ENCODE peak calls at places on chromosomes 5 and 9, in five cellular contexts. L is heart right ventricle, C is GM23248, V is upper lobe of right lung, G is breast epithelium. I is an unnamed sample.

GRCh38 chr5:96855041-96855872 is 21.0 kb upstream of the ERAP2 start:
- DNase-seq in L (no peak), C (peak; percentile 7), V (no peak), G (no peak), I (no peak)

GRCh38 chr5:36880761-36881160 is 4.2 kb downstream of the NIPBL start:
- DNase-seq in L (no peak), C (peak; percentile 13), V (no peak), G (no peak), I (no peak)

GRCh38 chr5:148632978-148633377 is 21.3 kb downstream of the HTR4 start:
- DNase-seq in L (no peak), C (no peak), V (no peak), G (no peak), I (no peak)

GRCh38 chr5:158832736-158833135 is 267.0 kb downstream of the EBF1 start:
- DNase-seq in L (no peak), C (peak; percentile 89), V (no peak), G (no peak), I (no peak)

GRCh38 chr5:149951138-149951749 is 6.7 kb upstream of the PDE6A start:
- DNase-seq in L (no peak), C (no peak), V (no peak), G (no peak), I (no peak)

GRCh38 chr5:66789434-66789833 is 193.2 kb downstream of the MAST4 start:
- DNase-seq in L (no peak), C (no peak), V (no peak), G (no peak), I (no peak)

GRCh38 chr5:114185274-114185673 is 176.6 kb upstream of the KCNN2 start:
- DNase-seq in L (peak; percentile 32), C (peak; percentile 8), V (no peak), G (no peak), I (no peak)

GRCh38 chr9:92035687-92036410 is 79.4 kb downstream of the SPTLC1 start:
- DNase-seq in L (no peak), C (peak; percentile 44), V (no peak), G (no peak), I (no peak)

GRCh38 chr9:76818271-76818670 is 54.0 kb downstream of the PCA3 start:
- DNase-seq in L (peak; percentile 26), C (peak; percentile 99), V (no peak), G (no peak), I (no peak)

GRCh38 chr9:125126019-125126746 is 17.1 kb downstream of the SCAI start:
- DNase-seq in L (peak; percentile 66), C (peak; percentile 99), V (peak; percentile 80), G (peak; percentile 67), I (peak; percentile 97)

GRCh38 chr5:132261881-132262845 is 4.7 kb downstream of the PDLIM4 start:
- DNase-seq in L (no peak), C (no peak), V (no peak), G (no peak), I (no peak)
- H3K4me1 ChIP-seq in L (peaks cover 50% of the 10 kb centered on the region), C (peaks cover 65% of the 10 kb centered on the region), V (peaks cover 34% of the 10 kb centered on the region), G (peaks cover 30% of the 10 kb centered on the region), I (peaks cover 92% of the 10 kb centered on the region)

DNA sequence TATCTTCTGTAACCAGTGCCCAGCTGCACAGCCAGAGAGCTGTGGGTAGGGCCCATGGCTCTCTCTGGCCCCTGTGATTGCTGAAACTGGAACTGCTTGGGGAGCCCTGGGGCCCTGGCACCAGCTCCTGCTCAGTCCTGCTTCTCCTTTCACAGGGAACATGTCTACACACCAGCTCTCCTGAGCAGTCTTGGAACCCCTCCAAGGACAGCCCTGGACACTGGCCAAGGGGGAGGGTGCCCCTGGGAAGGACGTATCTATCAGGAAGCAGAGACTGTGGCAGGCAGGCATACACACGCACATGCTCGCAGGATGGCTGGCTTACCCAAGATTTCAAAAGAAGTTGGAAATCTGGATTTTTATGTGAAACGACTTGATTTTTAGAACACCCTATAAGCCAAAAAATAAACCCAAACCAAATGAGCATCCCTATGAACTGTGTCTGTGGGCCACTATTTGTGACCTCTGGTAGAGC is 8.8 kb upstream of the TRAF1 start:
- DNase-seq in L (peak; percentile 96), C (peak; percentile 77), V (peak; percentile 97), G (peak; percentile 100), I (peak; percentile 96)
- H3K4me1 ChIP-seq in L (peaks cover 49% of the 10 kb centered on the region), C (peaks cover 46% of the 10 kb centered on the region), V (peaks cover 61% of the 10 kb centered on the region), G (peaks cover 9% of the 10 kb centered on the region), I (peaks cover 65% of the 10 kb centered on the region)

GRCh38 chr5:172694541-172694940 is 53.5 kb downstream of the NEURL1B start:
- DNase-seq in L (no peak), C (no peak), V (no peak), G (no peak), I (no peak)

GRCh38 chr5:172695431-172696054 is 54.5 kb downstream of the NEURL1B start:
- DNase-seq in L (no peak), C (no peak), V (no peak), G (no peak), I (no peak)

GRCh38 chr5:172694061-172694460 is 53.0 kb downstream of the NEURL1B start:
- DNase-seq in L (no peak), C (peak; percentile 19), V (no peak), G (no peak), I (no peak)

GRCh38 chr5:172697123-172698121 is 56.4 kb downstream of the NEURL1B start:
- DNase-seq in L (peak; percentile 85), C (peak; percentile 92), V (peak; percentile 93), G (peak; percentile 90), I (no peak)

DNA sequence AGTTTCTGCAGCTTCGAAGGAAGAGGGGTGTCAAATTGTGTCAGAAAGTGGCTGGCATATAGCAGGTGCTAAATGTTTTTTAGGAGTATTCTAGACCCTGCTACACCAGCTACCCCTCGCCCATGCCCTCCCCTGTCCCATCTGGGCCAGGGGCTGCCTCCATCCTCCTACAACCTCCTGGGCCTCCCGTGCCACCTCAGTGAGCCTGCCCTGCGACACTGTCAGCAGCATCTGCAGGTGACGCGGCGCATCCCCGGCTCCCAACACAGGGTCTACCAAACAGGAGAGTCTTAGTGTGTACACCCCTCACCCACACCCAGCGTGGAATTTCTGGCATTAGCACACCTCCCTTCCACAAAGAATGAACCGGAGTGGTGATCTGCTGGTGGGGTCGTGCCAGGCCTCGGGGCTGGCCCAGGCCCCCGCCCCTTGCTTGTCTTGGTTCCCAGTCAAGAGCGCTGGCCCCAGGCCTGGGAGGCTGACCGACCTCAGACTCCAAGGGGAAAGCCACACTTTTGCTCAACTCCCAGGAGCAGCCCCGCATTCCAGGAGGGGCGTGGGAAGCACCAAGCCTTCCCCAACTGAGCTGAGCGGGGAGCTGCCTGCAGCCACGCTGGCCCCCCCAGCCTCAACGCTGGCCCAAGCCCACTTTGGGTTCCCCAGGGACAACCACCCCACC is 55.2 kb downstream of the NEURL1B start:
- DNase-seq in L (peak; percentile 81), C (no peak), V (no peak), G (no peak), I (no peak)
- H3K4me1 ChIP-seq in L (peaks cover 61% of the 10 kb centered on the region), C (no peaks in the 10 kb centered on the region), V (peaks cover 41% of the 10 kb centered on the region), G (no peaks in the 10 kb centered on the region), I (peaks cover 55% of the 10 kb centered on the region)

GRCh38 chr5:40991981-40992559 is 79.1 kb downstream of the MROH2B start:
- DNase-seq in L (no peak), C (no peak), V (no peak), G (no peak), I (no peak)

GRCh38 chr5:40987349-40987748 is 78.1 kb downstream of the C7 start:
- DNase-seq in L (no peak), C (no peak), V (no peak), G (no peak), I (no peak)

GRCh38 chr5:40991168-40991980 is 79.8 kb downstream of the MROH2B start:
- DNase-seq in L (no peak), C (peak; percentile 2), V (no peak), G (no peak), I (no peak)

GRCh38 chr5:40986666-40987065 is 77.4 kb downstream of the C7 start:
- DNase-seq in L (no peak), C (no peak), V (no peak), G (no peak), I (no peak)

DNA sequence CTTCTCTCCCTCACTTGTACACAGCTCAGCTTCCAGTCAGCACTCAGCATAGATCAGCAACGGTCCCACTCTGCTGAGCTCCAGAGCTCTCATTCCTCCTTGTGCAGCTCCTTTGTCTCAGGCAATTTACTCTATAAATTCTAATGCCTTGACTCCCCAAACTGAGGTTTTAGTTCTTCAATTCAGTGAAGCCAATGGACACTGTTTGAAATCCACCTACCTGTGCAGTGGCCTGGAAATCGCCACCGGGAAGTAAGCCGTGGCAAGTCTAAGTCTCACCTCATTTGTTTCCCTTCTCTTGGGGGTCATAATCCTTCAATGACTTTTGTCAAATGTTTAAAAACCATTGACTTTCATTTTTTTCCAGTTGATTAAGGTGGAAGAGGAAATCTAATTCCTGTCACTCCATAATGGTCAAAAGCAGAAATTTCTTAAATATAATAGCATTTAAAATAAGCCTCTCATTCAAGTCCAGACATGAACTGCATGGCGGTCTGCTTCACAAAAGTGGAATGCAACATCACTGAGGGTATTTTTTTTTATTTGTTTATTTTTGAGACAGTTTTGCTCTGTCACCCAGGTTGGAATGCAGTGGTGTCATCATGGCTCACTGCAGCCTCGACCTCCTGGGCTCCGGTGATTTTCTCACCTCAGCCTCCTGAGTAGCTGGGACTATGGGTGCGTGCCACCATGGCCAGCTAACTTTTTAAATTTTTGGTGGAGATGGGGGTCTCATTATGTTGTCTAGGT is 79.6 kb downstream of the C7 start:
- DNase-seq in L (no peak), C (no peak), V (no peak), G (no peak), I (no peak)
- H3K4me1 ChIP-seq in L (peaks cover 9% of the 10 kb centered on the region), C (no peaks in the 10 kb centered on the region), V (peaks cover 15% of the 10 kb centered on the region), G (no peaks in the 10 kb centered on the region), I (peaks cover 26% of the 10 kb centered on the region)

DNA sequence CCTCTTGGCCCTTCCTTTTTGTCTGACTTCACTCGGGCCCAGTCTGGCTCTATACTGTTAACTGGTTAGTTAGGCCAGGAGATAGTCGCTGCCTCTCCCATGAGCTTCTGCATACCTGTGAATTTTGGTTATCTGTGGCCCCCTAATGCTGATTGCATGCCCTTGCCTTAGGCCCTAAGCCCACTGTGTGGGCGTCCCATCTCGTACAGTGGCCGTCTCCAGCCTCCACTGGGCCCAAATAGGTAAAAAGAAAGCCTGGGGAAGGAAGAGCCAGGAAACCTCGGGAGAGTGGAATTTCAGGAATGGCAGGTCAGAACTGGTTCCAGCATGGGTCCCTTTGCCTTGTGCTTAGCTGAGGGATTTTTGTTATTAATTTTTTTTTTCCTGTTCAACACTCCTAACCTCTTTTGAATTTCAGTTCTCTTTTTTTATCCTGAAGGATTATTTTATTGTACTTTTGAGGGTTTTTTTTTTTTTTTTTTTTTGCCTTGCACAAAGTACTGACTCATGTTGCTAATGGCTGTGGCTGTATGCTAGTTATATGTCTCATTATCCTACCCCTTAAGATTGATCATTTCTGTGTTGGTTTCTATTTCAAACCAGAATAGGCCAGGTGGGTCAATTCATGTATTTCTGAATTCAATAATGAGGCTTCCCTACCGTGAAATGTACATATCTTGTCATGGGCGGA is 3.4 kb downstream of the PRRC2B start:
- DNase-seq in L (no peak), C (peak; percentile 68), V (no peak), G (no peak), I (no peak)
- H3K4me1 ChIP-seq in L (peaks cover 50% of the 10 kb centered on the region), C (peaks cover 59% of the 10 kb centered on the region), V (peaks cover 70% of the 10 kb centered on the region), G (peaks cover 25% of the 10 kb centered on the region), I (peaks cover 83% of the 10 kb centered on the region)

DNA sequence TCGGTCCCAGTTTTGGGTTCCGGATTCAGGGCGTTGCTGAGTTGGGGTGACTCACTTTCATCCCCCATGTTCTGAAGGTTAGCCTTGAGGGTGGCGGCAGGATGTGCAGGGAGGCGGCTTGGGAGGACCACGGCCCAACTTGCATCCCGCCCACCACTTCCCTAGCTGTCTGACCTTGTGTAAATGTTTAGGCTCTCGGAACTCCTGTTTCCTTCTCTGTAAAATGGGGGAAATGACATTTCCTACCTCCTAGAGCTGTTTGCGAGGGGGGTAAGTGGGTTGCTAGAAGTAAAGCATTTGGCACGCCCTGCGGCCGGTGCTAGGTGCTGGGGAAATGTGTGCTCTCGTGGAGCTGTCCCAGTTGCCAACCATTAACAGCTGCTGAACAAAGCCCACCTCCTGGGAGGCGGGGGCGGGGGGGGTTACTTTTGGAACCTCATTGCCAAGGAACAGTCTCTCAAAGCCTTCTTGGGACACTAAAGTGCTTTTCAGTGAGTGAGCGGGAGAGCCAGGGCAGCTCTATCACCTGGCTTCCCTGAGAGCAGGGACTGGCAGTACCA is 27.5 kb downstream of the PTGES2 start:
- DNase-seq in L (no peak), C (peak; percentile 29), V (no peak), G (no peak), I (no peak)
- H3K4me1 ChIP-seq in L (peaks cover 47% of the 10 kb centered on the region), C (peaks cover 22% of the 10 kb centered on the region), V (peaks cover 73% of the 10 kb centered on the region), G (peaks cover 9% of the 10 kb centered on the region), I (peaks cover 87% of the 10 kb centered on the region)